ENCODE peak calls at places on chromosomes 7 and 10, in four cellular contexts. One of them, this sample, is unnamed.

GRCh38 chr10:13485623-13486022 is 43.2 kb downstream of the BEND7 start:
- DNase-seq in left ventricle myocardium inferior: no peak
- DNase-seq in Panc1: no peak
- DNase-seq in NCI-H345: no peak
- DNase-seq in this sample: no peak

GRCh38 chr7:140061607-140061930 is 1.2 kb downstream of the PARP12 start:
- DNase-seq in left ventricle myocardium inferior: no peak
- DNase-seq in Panc1: no peak
- DNase-seq in NCI-H345: no peak
- DNase-seq in this sample: no peak

GRCh38 chr10:76122056-76122455 is 690.6 kb downstream of the LRMDA start:
- DNase-seq in left ventricle myocardium inferior: no peak
- DNase-seq in Panc1: no peak
- DNase-seq in NCI-H345: no peak
- DNase-seq in this sample: no peak

GRCh38 chr7:140726304-140726703 is 29.8 kb downstream of the NDUFB2 start:
- DNase-seq in left ventricle myocardium inferior: no peak
- DNase-seq in Panc1: no peak
- DNase-seq in NCI-H345: no peak
- DNase-seq in this sample: no peak

GRCh38 chr10:125186431-125187170 is 26.2 kb upstream of the CTBP2 start:
- DNase-seq in left ventricle myocardium inferior: no peak
- DNase-seq in Panc1: no peak
- DNase-seq in NCI-H345: no peak
- DNase-seq in this sample: no peak

GRCh38 chr10:102460836-102461186 is 9.5 kb upstream of the C10orf95 start:
- DNase-seq in left ventricle myocardium inferior: no peak
- DNase-seq in Panc1: no peak
- DNase-seq in NCI-H345: no peak
- DNase-seq in this sample: no peak

GRCh38 chr10:92891885-92892705 is 43.8 kb downstream of the EXOC6 start:
- DNase-seq in left ventricle myocardium inferior: no peak
- DNase-seq in Panc1: peak
- DNase-seq in NCI-H345: peak
- DNase-seq in this sample: peak

GRCh38 chr10:95574649-95575365 is 13.6 kb upstream of the SORBS1 start:
- DNase-seq in left ventricle myocardium inferior: no peak
- DNase-seq in Panc1: no peak
- DNase-seq in NCI-H345: no peak
- DNase-seq in this sample: no peak

GRCh38 chr7:112781110-112781509 is 9.1 kb downstream of the TMEM168 start:
- DNase-seq in left ventricle myocardium inferior: no peak
- DNase-seq in Panc1: no peak
- DNase-seq in NCI-H345: no peak
- DNase-seq in this sample: no peak

GRCh38 chr10:112332022-112332421 is 41.9 kb upstream of the ACSL5 start:
- DNase-seq in left ventricle myocardium inferior: no peak
- DNase-seq in Panc1: no peak
- DNase-seq in NCI-H345: no peak
- DNase-seq in this sample: no peak

GRCh38 chr10:15352201-15352600 is 18.9 kb downstream of the FAM171A1 start:
- DNase-seq in left ventricle myocardium inferior: no peak
- DNase-seq in Panc1: no peak
- DNase-seq in NCI-H345: no peak
- DNase-seq in this sample: no peak

GRCh38 chr7:29878081-29878688 is 71.9 kb downstream of the WIPF3 start:
- DNase-seq in left ventricle myocardium inferior: no peak
- DNase-seq in Panc1: peak
- DNase-seq in NCI-H345: peak
- DNase-seq in this sample: peak

GRCh38 chr10:132915411-132915810 is 27.0 kb downstream of the CFAP46 start:
- DNase-seq in left ventricle myocardium inferior: no peak
- DNase-seq in Panc1: no peak
- DNase-seq in NCI-H345: peak
- DNase-seq in this sample: peak

This sample was measured in D341Med.